ENCODE peak calls at places on chromosomes 13 and 19, in seven cellular contexts. U is NCI-H1436; B is AG04450; E is DMS153; F is HS-5; R is iris pigment epithelial cell; K is activated T-cell treated with anti-CD3 and anti-CD28 coated beads, Interleukin-2, amount 50 U/mL, for 72 hours. M is an unnamed sample.

GRCh38 chr13:62040806-62041205 is 625.2 kb upstream of the PCDH20 start:
- DNase-seq in U (no peak), B (no peak), E (peak), F (no peak), R (no peak), K (no peak), M (no peak)

GRCh38 chr13:28522871-28523270 is 27.9 kb upstream of the FLT1 start:
- DNase-seq in U (no peak), B (no peak), E (no peak), F (no peak), R (no peak), K (no peak), M (no peak)

GRCh38 chr13:76993021-76993420 is 1.1 kb downstream of the CLN5 start:
- DNase-seq in U (no peak), B (no peak), E (no peak), F (no peak), R (peak), K (no peak), M (no peak)

GRCh38 chr19:991174-991931 is 7.2 kb downstream of the WDR18 start:
- DNase-seq in U (no peak), B (no peak), E (no peak), F (no peak), R (peak), K (peak), M (no peak)

GRCh38 chr13:88895261-88895941 is 1224.2 kb downstream of the SLITRK5 start:
- DNase-seq in U (no peak), B (no peak), E (no peak), F (no peak), R (no peak), K (no peak), M (no peak)

GRCh38 chr13:27359203-27359821 is 65.1 kb upstream of the GTF3A start:
- DNase-seq in U (peak), B (peak), E (no peak), F (no peak), R (peak), K (peak), M (no peak)

GRCh38 chr13:84607614-84608013 is 725.3 kb upstream of the SLITRK1 start:
- DNase-seq in U (no peak), B (peak), E (no peak), F (peak), R (peak), K (no peak), M (peak)

GRCh38 chr13:63605962-63606361 is 2190.3 kb upstream of the PCDH20 start:
- DNase-seq in U (no peak), B (no peak), E (no peak), F (no peak), R (peak), K (no peak), M (no peak)

GRCh38 chr19:52923782-52924593 is 760 bp upstream of the ZNF888 start:
- DNase-seq in U (no peak), B (no peak), E (peak), F (no peak), R (peak), K (no peak), M (no peak)

GRCh38 chr13:32019612-32020233 is 11.9 kb upstream of the FRY start:
- DNase-seq in U (peak), B (peak), E (no peak), F (no peak), R (peak), K (peak), M (no peak)

GRCh38 chr19:43575955-43576451 is 402 bp downstream of the PINLYP start:
- DNase-seq in U (peak), B (no peak), E (no peak), F (no peak), R (no peak), K (no peak), M (no peak)

GRCh38 chr19:3407556-3408516 is 41.5 kb downstream of the NFIC start:
- DNase-seq in U (no peak), B (no peak), E (no peak), F (no peak), R (peak), K (no peak), M (no peak)

GRCh38 chr19:55086730-55087541 is 11.3 kb downstream of the EPS8L1 start:
- DNase-seq in U (peak), B (peak), E (peak), F (no peak), R (peak), K (peak), M (peak)

GRCh38 chr13:110912651-110913051 is 2.2 kb downstream of the ANKRD10 start:
- DNase-seq in U (no peak), B (no peak), E (no peak), F (peak), R (peak), K (no peak), M (no peak)

GRCh38 chr19:39759457-39760184 is 19.0 kb upstream of the LEUTX start:
- DNase-seq in U (no peak), B (no peak), E (no peak), F (no peak), R (no peak), K (no peak), M (no peak)

GRCh38 chr19:23916991-23917390 is 2.3 kb downstream of the ZNF726 start:
- DNase-seq in U (no peak), B (no peak), E (no peak), F (no peak), R (peak), K (no peak), M (no peak)

GRCh38 chr13:28723806-28724205 is 5.0 kb upstream of the SLC46A3 start:
- DNase-seq in U (no peak), B (no peak), E (no peak), F (no peak), R (no peak), K (no peak), M (no peak)

GRCh38 chr19:46056536-46056935 is 15.7 kb upstream of the IGFL4 start:
- DNase-seq in U (no peak), B (no peak), E (no peak), F (no peak), R (no peak), K (no peak), M (no peak)

GRCh38 chr13:105202384-105202783 is 1333.1 kb downstream of the EFNB2 start:
- DNase-seq in U (no peak), B (no peak), E (no peak), F (no peak), R (peak), K (no peak), M (peak)

GRCh38 chr19:39131255-39131755 is 5.7 kb downstream of the PAK4 start:
- DNase-seq in U (no peak), B (no peak), E (no peak), F (no peak), R (no peak), K (no peak), M (no peak)